ENCODE peak calls at places on chromosome 12, in five cellular contexts. One of them, this sample, is unnamed.

GRCh38 chr12:97541366-97541765 is 78.8 kb downstream of the RMST start:
- DNase-seq in Calu3: no peak
- DNase-seq in BJ: no peak
- DNase-seq in progenitor cell of endocrine pancreas: no peak
- DNase-seq in astrocyte of the spinal cord: no peak
- DNase-seq in this sample: no peak

GRCh38 chr12:94459773-94460593 is at the start of gene CEP83:
- DNase-seq in Calu3: peak
- DNase-seq in BJ: peak
- DNase-seq in astrocyte of the spinal cord: peak
- DNase-seq in progenitor cell of endocrine pancreas: peak
- DNase-seq in this sample: peak

GRCh38 chr12:109544955-109545531 is 28.3 kb downstream of the MMAB start:
- DNase-seq in progenitor cell of endocrine pancreas: no peak
- DNase-seq in astrocyte of the spinal cord: no peak
- DNase-seq in Calu3: peak
- DNase-seq in BJ: no peak
- DNase-seq in this sample: no peak

GRCh38 chr12:58425481-58426392 is 484.4 kb downstream of the ATP23 start:
- DNase-seq in astrocyte of the spinal cord: peak
- DNase-seq in Calu3: peak
- DNase-seq in BJ: peak
- DNase-seq in progenitor cell of endocrine pancreas: no peak
- DNase-seq in this sample: no peak

GRCh38 chr12:121781751-121782615 is 11.5 kb downstream of the RHOF start:
- DNase-seq in progenitor cell of endocrine pancreas: no peak
- DNase-seq in BJ: no peak
- DNase-seq in Calu3: no peak
- DNase-seq in astrocyte of the spinal cord: peak
- DNase-seq in this sample: no peak

GRCh38 chr12:124172646-124173045 is 122.2 kb upstream of the RFLNA start:
- DNase-seq in astrocyte of the spinal cord: peak
- DNase-seq in BJ: peak
- DNase-seq in progenitor cell of endocrine pancreas: no peak
- DNase-seq in Calu3: no peak
- DNase-seq in this sample: no peak

GRCh38 chr12:117192057-117192456 is 1.8 kb upstream of the FBXO21 start:
- DNase-seq in BJ: no peak
- DNase-seq in astrocyte of the spinal cord: no peak
- DNase-seq in progenitor cell of endocrine pancreas: no peak
- DNase-seq in Calu3: no peak
- DNase-seq in this sample: no peak

GRCh38 chr12:130224613-130225012 is 62.3 kb downstream of the FZD10 start:
- DNase-seq in astrocyte of the spinal cord: no peak
- DNase-seq in Calu3: no peak
- DNase-seq in BJ: no peak
- DNase-seq in progenitor cell of endocrine pancreas: no peak
- DNase-seq in this sample: no peak

GRCh38 chr12:25436206-25436912 is 116.7 kb downstream of the LMNTD1 start:
- DNase-seq in astrocyte of the spinal cord: peak
- DNase-seq in progenitor cell of endocrine pancreas: no peak
- DNase-seq in Calu3: peak
- DNase-seq in BJ: no peak
- DNase-seq in this sample: peak

GRCh38 chr12:109277255-109277898 is 31.7 kb downstream of the FOXN4 start:
- DNase-seq in Calu3: no peak
- DNase-seq in progenitor cell of endocrine pancreas: no peak
- DNase-seq in BJ: no peak
- DNase-seq in astrocyte of the spinal cord: no peak
- DNase-seq in this sample: no peak

GRCh38 chr12:113439606-113440030 is 17.4 kb downstream of the SDSL start:
- DNase-seq in progenitor cell of endocrine pancreas: peak
- DNase-seq in Calu3: peak
- DNase-seq in astrocyte of the spinal cord: peak
- DNase-seq in BJ: no peak
- DNase-seq in this sample: peak

GRCh38 chr12:121084229-121084628 is 45.2 kb upstream of the OASL start:
- DNase-seq in progenitor cell of endocrine pancreas: no peak
- DNase-seq in Calu3: no peak
- DNase-seq in astrocyte of the spinal cord: no peak
- DNase-seq in BJ: no peak
- DNase-seq in this sample: no peak

GRCh38 chr12:125132698-125133400 is 67.6 kb downstream of the AACS start:
- DNase-seq in progenitor cell of endocrine pancreas: no peak
- DNase-seq in BJ: no peak
- DNase-seq in Calu3: no peak
- DNase-seq in astrocyte of the spinal cord: peak
- DNase-seq in this sample: no peak

GRCh38 chr12:49089831-49090773 is 4.5 kb downstream of the DHH start:
- DNase-seq in astrocyte of the spinal cord: peak
- DNase-seq in progenitor cell of endocrine pancreas: no peak
- DNase-seq in BJ: no peak
- DNase-seq in Calu3: peak
- DNase-seq in this sample: peak

GRCh38 chr12:7142057-7142644 is 12.0 kb downstream of the CLSTN3 start:
- DNase-seq in astrocyte of the spinal cord: no peak
- DNase-seq in Calu3: peak
- DNase-seq in progenitor cell of endocrine pancreas: peak
- DNase-seq in BJ: no peak
- DNase-seq in this sample: peak

GRCh38 chr12:81759215-81759991 is at the start of gene PPFIA2:
- DNase-seq in progenitor cell of endocrine pancreas: no peak
- DNase-seq in BJ: no peak
- DNase-seq in Calu3: peak
- DNase-seq in astrocyte of the spinal cord: peak
- DNase-seq in this sample: peak

GRCh38 chr12:1741154-1741949 is 50.5 kb downstream of the ADIPOR2 start:
- DNase-seq in BJ: no peak
- DNase-seq in astrocyte of the spinal cord: no peak
- DNase-seq in Calu3: no peak
- DNase-seq in progenitor cell of endocrine pancreas: no peak
- DNase-seq in this sample: no peak

GRCh38 chr12:74889073-74889472 is 320.6 kb downstream of the KCNC2 start:
- DNase-seq in BJ: no peak
- DNase-seq in Calu3: no peak
- DNase-seq in astrocyte of the spinal cord: no peak
- DNase-seq in progenitor cell of endocrine pancreas: no peak
- DNase-seq in this sample: no peak

GRCh38 chr12:52389313-52390207 is 4.1 kb upstream of the KRT84 start:
- DNase-seq in progenitor cell of endocrine pancreas: no peak
- DNase-seq in BJ: no peak
- DNase-seq in Calu3: no peak
- DNase-seq in astrocyte of the spinal cord: no peak
- DNase-seq in this sample: no peak

GRCh38 chr12:52392465-52393007 is 7.1 kb upstream of the KRT84 start:
- DNase-seq in astrocyte of the spinal cord: no peak
- DNase-seq in progenitor cell of endocrine pancreas: no peak
- DNase-seq in BJ: no peak
- DNase-seq in Calu3: no peak
- DNase-seq in this sample: no peak

GRCh38 chr12:52391618-52392002 is 6.2 kb upstream of the KRT84 start:
- DNase-seq in astrocyte of the spinal cord: no peak
- DNase-seq in Calu3: no peak
- DNase-seq in progenitor cell of endocrine pancreas: no peak
- DNase-seq in BJ: no peak
- DNase-seq in this sample: no peak

GRCh38 chr12:52387859-52388258 is 2.4 kb upstream of the KRT84 start:
- DNase-seq in progenitor cell of endocrine pancreas: no peak
- DNase-seq in BJ: no peak
- DNase-seq in astrocyte of the spinal cord: no peak
- DNase-seq in Calu3: no peak
- DNase-seq in this sample: no peak

DNA sequence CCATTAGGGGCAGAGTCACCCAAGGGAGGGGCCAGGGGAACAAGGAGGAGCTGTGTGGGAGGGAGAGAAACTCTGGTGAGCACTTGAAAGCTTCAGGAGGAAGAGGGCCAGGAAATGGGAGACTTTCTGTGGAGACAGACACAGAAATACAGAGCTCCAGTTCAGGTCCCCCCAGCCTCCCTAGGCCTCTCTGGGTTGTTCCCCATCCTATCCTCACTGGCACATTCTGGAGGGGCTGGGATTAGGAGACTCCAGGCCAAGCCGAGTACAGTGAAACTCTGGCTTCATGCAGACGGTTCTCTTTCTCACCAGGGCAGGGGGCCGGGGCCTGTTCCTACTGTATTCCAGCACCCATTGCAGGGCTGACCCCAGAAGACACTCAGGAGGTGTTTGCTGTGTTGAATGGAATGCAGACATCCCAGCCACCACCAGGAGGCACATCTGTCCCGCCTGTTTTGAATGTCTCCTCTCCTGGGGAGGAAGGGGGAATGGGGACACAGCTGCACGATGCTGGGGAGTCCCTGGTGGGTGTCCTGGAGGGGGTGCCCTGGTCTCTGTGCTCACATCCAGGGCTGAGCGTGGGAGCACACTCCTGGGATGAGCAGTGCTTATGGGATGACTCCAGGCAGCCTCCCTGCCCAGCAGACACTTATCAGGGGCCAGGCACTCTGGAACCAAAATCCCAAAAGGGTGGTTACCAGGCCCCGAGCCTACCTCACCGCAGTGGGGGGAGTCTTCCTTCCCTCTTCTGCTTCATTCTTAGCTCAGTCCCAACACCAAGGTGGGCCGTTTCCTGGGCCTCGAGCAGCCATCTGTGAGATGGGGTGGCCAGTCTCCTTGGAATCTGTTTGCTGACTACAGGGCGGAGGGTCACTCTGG is 5.5 kb upstream of the KRT84 start:
- DNase-seq in Calu3: peak
- DNase-seq in astrocyte of the spinal cord: no peak
- DNase-seq in BJ: no peak
- DNase-seq in progenitor cell of endocrine pancreas: no peak
- DNase-seq in this sample: peak
- TF ChIP-seq CTCF in Calu3: peak
- TF ChIP-seq CTCF in astrocyte of the spinal cord: peak
- TF ChIP-seq CTCF in BJ: peak
- TF ChIP-seq CTCF in progenitor cell of endocrine pancreas: peak
- TF ChIP-seq CTCF in this sample: peak

GRCh38 chr12:29799591-29799990 is 15.8 kb upstream of the TMTC1 start:
- DNase-seq in Calu3: no peak
- DNase-seq in BJ: no peak
- DNase-seq in astrocyte of the spinal cord: no peak
- DNase-seq in progenitor cell of endocrine pancreas: no peak
- DNase-seq in this sample: no peak
- TF ChIP-seq CTCF in Calu3: no peak
- TF ChIP-seq CTCF in BJ: no peak
- TF ChIP-seq CTCF in astrocyte of the spinal cord: no peak
- TF ChIP-seq CTCF in progenitor cell of endocrine pancreas: no peak
- TF ChIP-seq CTCF in this sample: no peak

GRCh38 chr12:105100207-105100985 is 7.1 kb upstream of the WASHC4 start:
- DNase-seq in astrocyte of the spinal cord: peak
- DNase-seq in Calu3: no peak
- DNase-seq in progenitor cell of endocrine pancreas: no peak
- DNase-seq in BJ: no peak
- DNase-seq in this sample: no peak

GRCh38 chr12:105104762-105105161 is 2.8 kb upstream of the WASHC4 start:
- DNase-seq in progenitor cell of endocrine pancreas: no peak
- DNase-seq in astrocyte of the spinal cord: no peak
- DNase-seq in BJ: no peak
- DNase-seq in Calu3: no peak
- DNase-seq in this sample: no peak

GRCh38 chr12:105102673-105103072 is 4.9 kb upstream of the WASHC4 start:
- DNase-seq in Calu3: no peak
- DNase-seq in progenitor cell of endocrine pancreas: no peak
- DNase-seq in astrocyte of the spinal cord: no peak
- DNase-seq in BJ: no peak
- DNase-seq in this sample: no peak

GRCh38 chr12:105099355-105099754 is 8.2 kb upstream of the WASHC4 start:
- DNase-seq in progenitor cell of endocrine pancreas: no peak
- DNase-seq in Calu3: no peak
- DNase-seq in astrocyte of the spinal cord: no peak
- DNase-seq in BJ: no peak
- DNase-seq in this sample: no peak

DNA sequence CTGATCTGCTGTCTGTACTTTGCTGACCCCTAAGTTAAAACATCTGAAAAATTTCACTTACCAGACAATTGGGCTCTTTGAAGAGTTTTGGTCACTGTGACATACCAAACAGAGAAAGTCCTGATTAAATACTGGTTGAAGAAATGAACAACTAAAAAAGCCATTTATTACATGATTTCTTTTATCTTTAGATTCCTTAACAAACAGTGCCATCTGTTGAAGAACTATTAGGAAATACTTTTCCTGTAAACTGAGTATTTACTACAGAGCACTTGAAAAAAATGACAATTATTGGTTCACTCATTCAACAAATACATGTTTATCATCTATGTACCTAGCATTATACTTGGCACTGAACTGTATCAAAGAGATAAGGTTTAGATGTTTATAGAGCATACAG is 6.5 kb upstream of the WASHC4 start:
- DNase-seq in progenitor cell of endocrine pancreas: no peak
- DNase-seq in astrocyte of the spinal cord: no peak
- DNase-seq in Calu3: no peak
- DNase-seq in BJ: no peak
- DNase-seq in this sample: no peak
- TF ChIP-seq CTCF in progenitor cell of endocrine pancreas: no peak
- TF ChIP-seq CTCF in astrocyte of the spinal cord: no peak
- TF ChIP-seq CTCF in Calu3: no peak
- TF ChIP-seq CTCF in BJ: no peak
- TF ChIP-seq CTCF in this sample: no peak

GRCh38 chr12:10501031-10501430 is 4.7 kb upstream of the EIF2S3B start:
- DNase-seq in Calu3: no peak
- DNase-seq in astrocyte of the spinal cord: peak
- DNase-seq in BJ: no peak
- DNase-seq in progenitor cell of endocrine pancreas: no peak
- DNase-seq in this sample: no peak
- TF ChIP-seq CTCF in Calu3: no peak
- TF ChIP-seq CTCF in astrocyte of the spinal cord: peak
- TF ChIP-seq CTCF in BJ: peak
- TF ChIP-seq CTCF in progenitor cell of endocrine pancreas: no peak
- TF ChIP-seq CTCF in this sample: no peak